ENCODE peak calls at places on chromosomes 7 and 10, in four cellular contexts. U, B, T and F are unnamed samples. For H3K36me3 and H3K4me1, the result is how much of the 10 kb centered on the place peaks cover.

GRCh38 chr7:50552921-50553320 is 12.3 kb downstream of the DDC start:
- DNase-seq in U (no peak), T (no peak), B (no peak), F (no peak)

GRCh38 chr7:40156988-40157387 is 22.2 kb downstream of the SUGCT start:
- DNase-seq in B (no peak), T (no peak), U (no peak), F (no peak)

GRCh38 chr10:130513686-130514476 is 377.7 kb downstream of the GLRX3 start:
- DNase-seq in U (no peak), T (no peak), B (no peak), F (no peak)

GRCh38 chr10:58266003-58266825 is 1.5 kb downstream of the IPMK start:
- DNase-seq in U (no peak), T (peak), B (no peak), F (no peak)

GRCh38 chr7:36999851-37000480 is 275.7 kb upstream of the AOAH start:
- DNase-seq in T (no peak), U (no peak), B (no peak), F (no peak)

GRCh38 chr10:33509231-33509871 is 174.9 kb upstream of the NRP1 start:
- DNase-seq in U (peak), T (peak), B (no peak), F (peak)

GRCh38 chr10:84256510-84257342 is 11.9 kb downstream of the RGR start:
- DNase-seq in B (no peak), T (no peak), U (peak), F (no peak)

GRCh38 chr7:20561466-20561865 is 54.0 kb upstream of the ABCB5 start:
- DNase-seq in B (no peak), T (no peak), U (no peak), F (no peak)

GRCh38 chr7:94514140-94514889 is 4.7 kb downstream of the CASD1 start:
- DNase-seq in T (no peak), B (no peak), U (no peak), F (no peak)

GRCh38 chr10:124127965-124128810 is 34.8 kb upstream of the CHST15 start:
- DNase-seq in B (no peak), U (no peak), T (no peak), F (no peak)

GRCh38 chr7:44622342-44623151 is 16.1 kb downstream of the OGDH start:
- DNase-seq in B (no peak), U (no peak), T (no peak), F (peak)

GRCh38 chr10:75999515-76000209 is 568.2 kb downstream of the LRMDA start:
- DNase-seq in B (no peak), U (no peak), T (no peak), F (no peak)

GRCh38 chr10:67783576-67784294 is 54.3 kb downstream of the DNAJC12 start:
- DNase-seq in U (no peak), B (no peak), T (no peak), F (no peak)

GRCh38 chr10:69768386-69768785 is 33.3 kb upstream of the COL13A1 start:
- DNase-seq in B (no peak), T (no peak), U (no peak), F (no peak)

GRCh38 chr7:1175967-1176851 is 16.2 kb upstream of the ZFAND2A start:
- DNase-seq in B (peak), U (peak), T (peak), F (peak)

GRCh38 chr10:91462423-91462822 is 52.3 kb downstream of the HECTD2 start:
- DNase-seq in B (no peak), U (no peak), T (no peak), F (no peak)

GRCh38 chr7:103651978-103652377 is 206.0 kb upstream of the SLC26A5 start:
- DNase-seq in B (no peak), T (no peak), U (no peak), F (no peak)

GRCh38 chr7:68461430-68461829 is 1136.8 kb upstream of the AUTS2 start:
- DNase-seq in B (no peak), U (no peak), T (no peak), F (no peak)

GRCh38 chr10:97517778-97518561 is 19.2 kb downstream of the UBTD1 start:
- DNase-seq in T (peak), U (no peak), B (peak), F (no peak)

GRCh38 chr7:77288676-77289320 is 89.2 kb upstream of the FGL2 start:
- DNase-seq in B (no peak), U (no peak), T (no peak), F (no peak)

GRCh38 chr10:24722676-24723385 is 856 bp downstream of the ARHGAP21 start:
- DNase-seq in T (peak), U (peak), B (peak), F (peak)

GRCh38 chr10:118973744-118974143 is 55.8 kb upstream of the NANOS1 start:
- DNase-seq in U (no peak), B (no peak), T (no peak), F (no peak)

GRCh38 chr7:27346531-27347260 is 104.1 kb downstream of the EVX1 start:
- DNase-seq in U (peak), B (no peak), T (peak), F (no peak)

GRCh38 chr7:139699640-139700504 is 77.9 kb downstream of the HIPK2 start:
- DNase-seq in T (no peak), B (no peak), U (peak), F (no peak)

GRCh38 chr7:120272261-120272895 is 597 bp upstream of the KCND2 start:
- DNase-seq in U (no peak), T (peak), B (no peak), F (no peak)

GRCh38 chr10:7291487-7292113 is 119.2 kb downstream of the SFMBT2 start:
- DNase-seq in B (no peak), T (no peak), U (no peak), F (no peak)

GRCh38 chr10:65793738-65794425 is 1132.0 kb upstream of the LRRTM3 start:
- DNase-seq in B (no peak), U (peak), T (no peak), F (no peak)

GRCh38 chr7:41328131-41328530 is 374.8 kb downstream of the INHBA start:
- DNase-seq in U (no peak), T (peak), B (no peak), F (no peak)

GRCh38 chr10:116768786-116769185 is 26.4 kb upstream of the HSPA12A start:
- DNase-seq in T (no peak), B (no peak), U (no peak), F (peak)

GRCh38 chr10:116676633-116677032 is 55.9 kb downstream of the PNLIPRP2 start:
- DNase-seq in U (no peak), T (no peak), B (no peak), F (peak)

GRCh38 chr10:955127-955819 is 23.8 kb upstream of the LARP4B start:
- DNase-seq in T (no peak), U (no peak), B (no peak), F (no peak)

GRCh38 chr7:68407460-68407859 is 1190.8 kb upstream of the AUTS2 start:
- DNase-seq in T (no peak), B (no peak), U (no peak), F (no peak)

GRCh38 chr10:37965006-37965405 is 11.4 kb downstream of the ZNF25 start:
- DNase-seq in T (no peak), U (no peak), B (no peak), F (no peak)
- H3K36me3 ChIP-seq in T (under half), U (half or more), B (under half), F (under half)

DNA sequence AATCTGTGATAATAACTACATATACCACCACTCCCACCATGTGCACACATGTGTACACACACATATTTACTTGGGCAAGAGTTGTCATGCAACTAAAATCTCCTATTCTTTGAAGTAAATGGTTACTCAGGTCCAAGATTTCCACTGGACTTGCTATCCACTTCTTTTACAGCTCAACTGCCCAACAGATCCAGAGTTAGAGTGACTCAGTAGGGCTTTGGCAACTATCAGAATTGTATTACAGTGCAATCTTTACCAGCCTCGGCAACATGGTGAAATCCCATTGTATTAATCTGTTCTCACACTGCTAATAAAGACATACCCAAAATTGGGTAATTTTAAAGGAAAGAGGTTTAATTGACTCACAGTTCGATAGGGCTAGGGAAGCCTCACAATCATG is 51.9 kb upstream of the ABLIM1 start:
- DNase-seq in U (no peak), T (no peak), B (no peak), F (no peak)
- H3K4me1 ChIP-seq in U (under half), T (under half), B (under half), F (under half)

DNA sequence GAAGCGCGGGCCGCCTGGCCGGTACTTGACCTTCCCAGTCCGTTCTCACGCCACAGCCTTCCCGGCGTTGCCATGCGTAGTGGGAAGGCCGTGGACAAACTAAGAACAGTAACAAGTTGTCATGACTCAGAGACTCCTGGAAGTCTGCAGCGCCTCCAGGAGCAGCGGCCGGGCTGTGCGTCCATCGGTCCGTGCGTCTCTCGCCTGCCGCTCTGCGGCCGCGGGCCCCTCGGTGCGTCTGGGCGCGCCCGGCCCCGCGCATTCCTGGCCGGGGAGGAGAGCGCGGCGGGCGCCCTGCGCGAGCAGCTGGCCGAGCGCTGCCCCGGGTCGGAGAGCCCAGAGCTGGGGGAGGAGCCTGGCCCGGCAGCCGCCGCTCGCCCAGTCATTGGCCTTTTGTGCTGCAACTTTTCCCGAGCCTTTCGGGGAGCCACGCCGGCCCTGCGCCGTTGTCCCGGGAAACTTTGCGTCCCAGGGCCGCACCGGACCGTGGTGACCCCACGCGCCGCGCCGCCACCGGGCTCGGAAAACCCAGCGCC is 123.7 kb downstream of the TACC2 start:
- DNase-seq in T (peak), B (peak), U (peak), F (peak)
- TF ChIP-seq POLR2AphosphoS5 in T (peak), B (peak), U (peak), F (no peak)

GRCh38 chr7:141537906-141538305 is 13.3 kb upstream of the AGK start:
- DNase-seq in T (no peak), U (no peak), B (no peak), F (no peak)

GRCh38 chr7:141534757-141535737 is 16.2 kb upstream of the AGK start:
- DNase-seq in U (no peak), B (no peak), T (no peak), F (no peak)

GRCh38 chr7:141528399-141528798 is 22.8 kb upstream of the AGK start:
- DNase-seq in B (no peak), U (no peak), T (no peak), F (no peak)

GRCh38 chr7:141533149-141533949 is 17.9 kb upstream of the AGK start:
- DNase-seq in B (peak), T (peak), U (peak), F (no peak)
- H3K36me3 ChIP-seq in B (under half), T (under half), U (under half), F (under half)

GRCh38 chr7:150435047-150435389 is 15.4 kb upstream of the GIMAP8 start:
- DNase-seq in T (no peak), U (no peak), B (no peak), F (no peak)
- H3K4me1 ChIP-seq in T (under half), U (under half), B (half or more), F (under half)

DNA sequence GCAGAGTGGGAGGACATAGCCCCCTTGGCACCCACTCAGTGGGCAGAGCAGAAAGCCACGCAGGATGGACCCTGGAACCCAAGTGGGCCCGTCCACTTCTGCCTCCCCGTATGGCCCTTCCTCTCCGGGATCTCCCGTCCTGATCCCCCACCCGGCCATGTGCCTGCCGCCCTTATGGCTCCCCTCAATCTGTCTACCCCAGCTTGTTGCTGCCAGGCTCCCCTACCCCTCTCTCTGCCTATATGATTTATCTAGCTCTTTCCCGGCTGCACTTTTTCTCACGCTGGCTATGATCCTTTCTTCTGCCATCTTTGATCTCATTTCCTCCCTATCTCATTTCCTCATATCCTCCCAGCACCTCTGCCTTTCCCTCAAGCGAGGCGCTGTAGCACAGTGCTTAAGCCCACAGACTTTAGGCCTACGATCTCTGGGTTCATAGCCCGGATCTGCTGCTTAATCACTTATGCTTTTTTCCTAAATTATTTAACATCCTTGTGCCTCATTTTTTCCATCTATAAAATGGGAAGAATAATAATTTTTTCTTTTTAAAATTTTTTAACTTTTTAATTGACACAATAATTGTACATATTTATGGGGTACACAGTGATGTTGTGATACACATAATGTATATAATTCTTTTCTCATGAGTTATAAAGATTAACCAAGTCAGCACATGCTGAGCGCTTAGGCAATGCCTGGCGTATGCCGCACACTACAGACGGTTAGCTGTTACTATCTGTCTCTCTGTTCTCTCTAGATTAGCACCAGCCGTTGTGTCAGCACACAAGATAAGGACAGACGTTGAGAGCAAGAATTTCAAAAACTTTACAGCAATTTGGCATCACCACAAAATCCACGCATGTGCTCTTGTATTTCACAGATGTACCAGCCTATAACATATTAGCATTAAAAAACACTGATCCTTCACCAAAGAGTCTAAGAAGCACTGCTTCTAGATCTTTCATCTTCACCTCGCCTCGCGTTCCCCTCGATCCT is 18.1 kb downstream of the KCNH2 start:
- DNase-seq in U (no peak), T (no peak), B (no peak), F (no peak)
- TF ChIP-seq POLR2AphosphoS5 in U (no peak), T (no peak), B (no peak), F (no peak)

DNA sequence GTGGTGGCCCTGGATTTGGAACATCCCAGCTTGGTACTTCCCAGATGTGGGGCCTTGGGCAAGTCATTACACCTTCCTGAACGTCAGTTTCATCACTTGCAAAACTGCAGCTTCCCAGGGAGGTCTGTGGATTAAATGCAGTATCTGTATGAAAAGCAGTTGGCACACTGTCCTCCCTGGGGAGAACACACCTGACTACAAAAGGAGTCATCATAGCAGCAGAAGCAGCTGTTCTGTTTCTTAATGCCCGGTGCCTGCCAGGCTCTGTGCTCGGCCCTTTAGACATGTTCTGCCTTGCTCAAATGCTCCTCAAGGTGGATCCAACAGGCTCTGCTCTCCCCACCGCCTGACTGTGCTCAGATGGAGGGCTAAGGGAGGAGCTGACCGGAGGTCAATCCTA is 31.0 kb downstream of the CDCA7L start:
- DNase-seq in U (no peak), B (no peak), T (no peak), F (no peak)
- H3K36me3 ChIP-seq in U (under half), B (under half), T (under half), F (under half)

GRCh38 chr10:108095932-108096925 is 931.7 kb upstream of the SORCS1 start:
- DNase-seq in B (no peak), U (no peak), T (no peak), F (no peak)
- H3K4me1 ChIP-seq in B (under half), U (under half), T (under half), F (under half)

GRCh38 chr10:104273291-104273690 is 4.3 kb downstream of the GSTO2 start:
- DNase-seq in T (no peak), U (no peak), B (no peak), F (no peak)

GRCh38 chr10:104277785-104278184 is 8.8 kb downstream of the GSTO2 start:
- DNase-seq in T (no peak), U (peak), B (no peak), F (no peak)

GRCh38 chr10:104273899-104274575 is 5.1 kb downstream of the GSTO2 start:
- DNase-seq in B (no peak), U (no peak), T (no peak), F (no peak)

GRCh38 chr10:104276192-104276591 is 7.2 kb downstream of the GSTO2 start:
- DNase-seq in T (no peak), B (no peak), U (no peak), F (no peak)

GRCh38 chr10:104274762-104275721 is 6.1 kb downstream of the GSTO2 start:
- DNase-seq in T (peak), B (peak), U (peak), F (no peak)
- TF ChIP-seq POLR2AphosphoS5 in T (no peak), B (no peak), U (no peak), F (no peak)

GRCh38 chr10:104307576-104308438 is 30.5 kb downstream of the ITPRIP start:
- DNase-seq in B (no peak), T (no peak), U (no peak), F (no peak)

GRCh38 chr10:104309980-104310978 is 28.0 kb downstream of the ITPRIP start:
- DNase-seq in T (no peak), U (peak), B (no peak), F (peak)

GRCh38 chr10:104314591-104315485 is 23.4 kb downstream of the ITPRIP start:
- DNase-seq in U (no peak), B (peak), T (no peak), F (peak)

GRCh38 chr10:104308439-104308903 is 29.8 kb downstream of the ITPRIP start:
- DNase-seq in U (no peak), T (no peak), B (no peak), F (no peak)

GRCh38 chr10:104311184-104311720 is 27.0 kb downstream of the ITPRIP start:
- DNase-seq in B (no peak), U (no peak), T (no peak), F (no peak)
- H3K36me3 ChIP-seq in B (under half), U (half or more), T (under half), F (under half)